ENCODE peak calls at places on chromosomes 5 and 9, in nine cellular contexts. S is GM13977, C is SW480, X is H1, U is progenitor cell of endocrine pancreas, Z is posterior vena cava, L is A549, J is stromal cell of bone marrow, A is cardiac fibroblast. R is an unnamed sample.

GRCh38 chr9:91546574-91546973 is 122.9 kb upstream of the NFIL3 start:
- DNase-seq in S (no peak), A (no peak), X (no peak), Z (no peak), C (no peak), L (no peak), J (peak), U (no peak), R (peak)

GRCh38 chr5:17816947-17817346 is 182.7 kb downstream of the TAF11L14 start:
- DNase-seq in C (no peak), J (no peak), X (no peak), L (peak), U (no peak), A (no peak), Z (no peak), S (no peak), R (no peak)

GRCh38 chr9:69139596-69139995 is 34.5 kb upstream of the TJP2 start:
- DNase-seq in L (no peak), C (no peak), S (no peak), Z (no peak), J (no peak), U (no peak), A (no peak), X (no peak), R (no peak)

GRCh38 chr5:172848419-172848818 is 14.4 kb downstream of the ERGIC1 start:
- DNase-seq in C (no peak), L (no peak), U (no peak), J (no peak), S (no peak), X (no peak), A (no peak), Z (no peak), R (no peak)

GRCh38 chr9:123299558-123300126 is 31.3 kb upstream of the STRBP start:
- DNase-seq in A (no peak), C (no peak), Z (no peak), S (no peak), J (no peak), X (no peak), U (no peak), L (no peak), R (no peak)

GRCh38 chr9:71361357-71361756 is 239.9 kb upstream of the TRPM3 start:
- DNase-seq in A (no peak), C (no peak), L (no peak), X (no peak), S (no peak), Z (no peak), U (no peak), J (no peak), R (no peak)

GRCh38 chr5:172616730-172617129 is 24.3 kb upstream of the NEURL1B start:
- DNase-seq in A (peak), S (no peak), L (no peak), J (no peak), C (no peak), U (no peak), X (no peak), Z (peak), R (no peak)

GRCh38 chr9:131480258-131480657 is 22.5 kb upstream of the POMT1 start:
- DNase-seq in Z (no peak), S (no peak), C (no peak), L (no peak), U (no peak), X (no peak), J (no peak), A (no peak), R (no peak)

GRCh38 chr5:138664276-138664943 is 88.8 kb upstream of the CTNNA1 start:
- DNase-seq in L (no peak), A (peak), U (no peak), S (no peak), J (peak), Z (no peak), X (no peak), C (peak), R (no peak)

GRCh38 chr9:37818849-37819248 is 18.3 kb downstream of the DCAF10 start:
- DNase-seq in L (no peak), J (no peak), X (no peak), U (no peak), Z (no peak), S (no peak), A (no peak), C (no peak), R (no peak)

GRCh38 chr9:134704499-134704898 is 62.9 kb downstream of the COL5A1 start:
- DNase-seq in A (no peak), J (no peak), U (no peak), Z (no peak), X (no peak), C (no peak), L (no peak), S (no peak), R (no peak)

GRCh38 chr5:93277001-93277400 is 304.0 kb downstream of the NR2F1-AS1 start:
- DNase-seq in C (no peak), A (no peak), S (no peak), J (no peak), X (no peak), Z (no peak), L (no peak), U (no peak), R (no peak)

GRCh38 chr5:94064025-94064424 is 322.6 kb upstream of the POU5F2 start:
- DNase-seq in C (no peak), S (no peak), X (no peak), J (no peak), Z (no peak), L (no peak), A (no peak), U (no peak), R (no peak)

GRCh38 chr5:60978968-60979367 is 34.0 kb downstream of the NDUFAF2 start:
- DNase-seq in Z (no peak), U (no peak), L (no peak), S (no peak), X (no peak), J (no peak), A (no peak), C (no peak), R (no peak)

GRCh38 chr9:16341176-16341575 is 529.3 kb downstream of the BNC2 start:
- DNase-seq in Z (no peak), U (no peak), L (no peak), A (no peak), J (peak), C (no peak), S (no peak), X (no peak), R (no peak)

GRCh38 chr5:157550668-157551067 is 24.9 kb downstream of the ADAM19 start:
- DNase-seq in Z (no peak), C (no peak), X (no peak), L (no peak), J (no peak), S (no peak), A (no peak), U (no peak), R (no peak)

GRCh38 chr5:14810282-14810681 is 61.3 kb downstream of the ANKH start:
- DNase-seq in A (no peak), S (no peak), C (no peak), U (no peak), X (no peak), Z (no peak), J (no peak), L (no peak), R (no peak)

GRCh38 chr5:140020601-140021177 is 22.4 kb downstream of the NRG2 start:
- DNase-seq in X (no peak), L (no peak), A (peak), C (no peak), Z (no peak), S (no peak), U (no peak), J (no peak), R (no peak)

GRCh38 chr5:117161718-117162386 is 587.2 kb upstream of the SEMA6A start:
- DNase-seq in X (no peak), A (no peak), Z (no peak), C (no peak), J (no peak), S (no peak), L (no peak), U (no peak), R (no peak)

GRCh38 chr5:95644351-95645042 is 2.1 kb upstream of the RFESD start:
- DNase-seq in J (peak), C (peak), Z (no peak), L (peak), X (no peak), S (peak), A (peak), U (no peak), R (no peak)

R was measured in AG04449.